ENCODE peak calls at places on chromosomes 1 and 21, in five cellular contexts. K is H54; B is EL; A is IMR-90; C is stimulated activated CD4-positive, alpha-beta T cell treated with anti-CD3 and anti-CD28 coated beads, TNF-alpha, amount 100 ng/mL, for 24 hours. X is an unnamed sample.

GRCh38 chr1:203128691-203129500 is 1.4 kb downstream of the ADORA1 start:
- DNase-seq in C (no peak), B (no peak), A (no peak), K (no peak), X (no peak)

GRCh38 chr1:89454845-89455521 is 69.6 kb upstream of the LRRC8B start:
- DNase-seq in B (peak), K (peak), A (peak), C (peak), X (peak)

GRCh38 chr1:241838831-241839365 is 9.1 kb upstream of the EXO1 start:
- DNase-seq in C (no peak), B (peak), A (peak), K (no peak), X (no peak)

GRCh38 chr1:199297901-199298300 is 659.1 kb downstream of the PTPRC start:
- DNase-seq in K (no peak), A (no peak), B (no peak), C (no peak), X (no peak)

GRCh38 chr21:16279658-16280581 is 550.1 kb downstream of the USP25 start:
- DNase-seq in A (peak), C (no peak), K (no peak), B (peak), X (no peak)

GRCh38 chr1:44084998-44085675 is 33.5 kb upstream of the KLF17 start:
- DNase-seq in C (no peak), K (peak), B (peak), A (peak), X (no peak)

GRCh38 chr1:232549998-232550397 is 79.9 kb downstream of the SIPA1L2 start:
- DNase-seq in A (no peak), B (no peak), C (no peak), K (no peak), X (no peak)

GRCh38 chr21:28633803-28634572 is 358.7 kb downstream of the LTN1 start:
- DNase-seq in B (peak), C (no peak), A (peak), K (no peak), X (no peak)

GRCh38 chr1:74534241-74534640 is 21.8 kb upstream of the LRRC53 start:
- DNase-seq in C (no peak), B (peak), K (peak), A (no peak), X (no peak)

GRCh38 chr1:61757945-61758344 is 15.7 kb downstream of the PATJ start:
- DNase-seq in C (no peak), B (peak), K (no peak), A (peak), X (no peak)

GRCh38 chr1:237126180-237126579 is 84.2 kb downstream of the RYR2 start:
- DNase-seq in C (no peak), K (no peak), B (no peak), A (no peak), X (no peak)

X was measured in stimulated activated effector memory CD8-positive, alpha-beta T cell treated with anti-CD3 and anti-CD28 coated beads, Interleukin-12 subunit alpha, Interleukin-12 subunit beta, amount 100 ng/mL, for 72 hours.